ENCODE peak calls at places on chromosomes 13 and 19, in four cellular contexts. One of them, this sample, is unnamed. For H3K36me3, the result is how much of the 10 kb centered on the place peaks cover.

GRCh38 chr19:34430738-34431625 is 2.8 kb downstream of the UBA2 start:
- DNase-seq in thoracic aorta: no peak
- DNase-seq in cardiac muscle cell: peak
- DNase-seq in left lung: no peak
- DNase-seq in this sample: no peak

GRCh38 chr19:53507523-53508442 is 30.2 kb upstream of the ZNF331 start:
- DNase-seq in thoracic aorta: no peak
- DNase-seq in cardiac muscle cell: no peak
- DNase-seq in left lung: no peak
- DNase-seq in this sample: no peak

GRCh38 chr19:33332248-33332647 is 29.9 kb upstream of the CEBPA start:
- DNase-seq in cardiac muscle cell: no peak
- DNase-seq in left lung: peak
- DNase-seq in thoracic aorta: no peak
- DNase-seq in this sample: no peak

GRCh38 chr19:55131421-55131820 is 14.0 kb upstream of the PPP1R12C start:
- DNase-seq in thoracic aorta: no peak
- DNase-seq in cardiac muscle cell: no peak
- DNase-seq in left lung: no peak
- DNase-seq in this sample: no peak

GRCh38 chr13:109874921-109875454 is 88.6 kb upstream of the IRS2 start:
- DNase-seq in thoracic aorta: no peak
- DNase-seq in left lung: no peak
- DNase-seq in cardiac muscle cell: peak
- DNase-seq in this sample: no peak

GRCh38 chr13:41017153-41017552 is 2.0 kb downstream of the ELF1 start:
- DNase-seq in thoracic aorta: no peak
- DNase-seq in left lung: no peak
- DNase-seq in cardiac muscle cell: no peak
- DNase-seq in this sample: no peak

GRCh38 chr13:111204438-111205177 is 89.5 kb downstream of the ARHGEF7 start:
- DNase-seq in cardiac muscle cell: peak
- DNase-seq in thoracic aorta: peak
- DNase-seq in left lung: no peak
- DNase-seq in this sample: peak

GRCh38 chr13:33016414-33017409 is at the start of gene KL:
- DNase-seq in left lung: peak
- DNase-seq in cardiac muscle cell: peak
- DNase-seq in thoracic aorta: no peak
- DNase-seq in this sample: peak

GRCh38 chr13:42696191-42696590 is 85.2 kb upstream of the FAM216B start:
- DNase-seq in left lung: no peak
- DNase-seq in cardiac muscle cell: peak
- DNase-seq in thoracic aorta: no peak
- DNase-seq in this sample: no peak

GRCh38 chr19:3136684-3137055 is 837 bp downstream of the GNA15 start:
- DNase-seq in left lung: no peak
- DNase-seq in thoracic aorta: no peak
- DNase-seq in cardiac muscle cell: no peak
- DNase-seq in this sample: no peak

GRCh38 chr13:79612604-79613003 is 131.6 kb downstream of the NDFIP2 start:
- DNase-seq in cardiac muscle cell: no peak
- DNase-seq in thoracic aorta: no peak
- DNase-seq in left lung: no peak
- DNase-seq in this sample: no peak

GRCh38 chr13:94195715-94196114 is 283.8 kb downstream of the DCT start:
- DNase-seq in left lung: no peak
- DNase-seq in cardiac muscle cell: peak
- DNase-seq in thoracic aorta: no peak
- DNase-seq in this sample: no peak

GRCh38 chr13:36211567-36211966 is 2.8 kb downstream of the SOHLH2 start:
- DNase-seq in cardiac muscle cell: no peak
- DNase-seq in left lung: no peak
- DNase-seq in thoracic aorta: no peak
- DNase-seq in this sample: no peak

GRCh38 chr13:30464496-30465351 is 1.0 kb downstream of the HMGB1 start:
- DNase-seq in left lung: peak
- DNase-seq in cardiac muscle cell: peak
- DNase-seq in thoracic aorta: peak
- DNase-seq in this sample: peak

GRCh38 chr13:78383899-78384298 is 219.5 kb downstream of the POU4F1 start:
- DNase-seq in left lung: no peak
- DNase-seq in cardiac muscle cell: no peak
- DNase-seq in thoracic aorta: no peak
- DNase-seq in this sample: no peak

GRCh38 chr13:19888799-19889198 is 25.4 kb upstream of the ZMYM5 start:
- DNase-seq in left lung: no peak
- DNase-seq in cardiac muscle cell: peak
- DNase-seq in thoracic aorta: no peak
- DNase-seq in this sample: no peak

GRCh38 chr19:3359850-3360493 is 6.4 kb upstream of the NFIC start:
- DNase-seq in left lung: no peak
- DNase-seq in thoracic aorta: no peak
- DNase-seq in cardiac muscle cell: peak
- DNase-seq in this sample: no peak

GRCh38 chr19:43306097-43306496 is 36.8 kb upstream of the PSG9 start:
- DNase-seq in thoracic aorta: no peak
- DNase-seq in cardiac muscle cell: no peak
- DNase-seq in left lung: no peak
- DNase-seq in this sample: no peak

GRCh38 chr13:37289212-37289935 is 183.9 kb upstream of the CSNK1A1L start:
- DNase-seq in cardiac muscle cell: peak
- DNase-seq in thoracic aorta: no peak
- DNase-seq in left lung: no peak
- DNase-seq in this sample: no peak

GRCh38 chr13:25973576-25973975 is 78.2 kb downstream of the SHISA2 start:
- DNase-seq in cardiac muscle cell: no peak
- DNase-seq in left lung: no peak
- DNase-seq in thoracic aorta: no peak
- DNase-seq in this sample: no peak

GRCh38 chr13:21137696-21138095 is 38.7 kb downstream of the SKA3 start:
- DNase-seq in cardiac muscle cell: peak
- DNase-seq in left lung: no peak
- DNase-seq in thoracic aorta: no peak
- DNase-seq in this sample: no peak

GRCh38 chr13:27131202-27131623 is 40.4 kb downstream of the USP12 start:
- DNase-seq in left lung: peak
- DNase-seq in thoracic aorta: no peak
- DNase-seq in cardiac muscle cell: peak
- DNase-seq in this sample: no peak

GRCh38 chr13:25966086-25966485 is 85.7 kb downstream of the SHISA2 start:
- DNase-seq in thoracic aorta: no peak
- DNase-seq in cardiac muscle cell: peak
- DNase-seq in left lung: no peak
- DNase-seq in this sample: no peak

GRCh38 chr13:26708007-26708297 is 52.6 kb downstream of the GPR12 start:
- DNase-seq in left lung: no peak
- DNase-seq in thoracic aorta: no peak
- DNase-seq in cardiac muscle cell: no peak
- DNase-seq in this sample: no peak

GRCh38 chr19:32686847-32687450 is 4.7 kb upstream of the NUDT19 start:
- DNase-seq in left lung: no peak
- DNase-seq in cardiac muscle cell: no peak
- DNase-seq in thoracic aorta: no peak
- DNase-seq in this sample: no peak

GRCh38 chr19:42254850-42255765 is at the start of gene ERF:
- DNase-seq in cardiac muscle cell: peak
- DNase-seq in left lung: peak
- DNase-seq in thoracic aorta: peak
- DNase-seq in this sample: peak

GRCh38 chr19:342801-343421 is 1.7 kb downstream of the MIER2 start:
- DNase-seq in cardiac muscle cell: peak
- DNase-seq in thoracic aorta: no peak
- DNase-seq in left lung: peak
- DNase-seq in this sample: peak

GRCh38 chr13:42832341-42833153 is 51.2 kb downstream of the FAM216B start:
- DNase-seq in left lung: peak
- DNase-seq in cardiac muscle cell: peak
- DNase-seq in thoracic aorta: no peak
- DNase-seq in this sample: no peak

GRCh38 chr13:95115525-95115924 is 185.7 kb downstream of the ABCC4 start:
- DNase-seq in cardiac muscle cell: no peak
- DNase-seq in thoracic aorta: no peak
- DNase-seq in left lung: peak
- DNase-seq in this sample: no peak

GRCh38 chr13:30119476-30119875 is 187.9 kb downstream of the KATNAL1 start:
- DNase-seq in cardiac muscle cell: peak
- DNase-seq in left lung: no peak
- DNase-seq in thoracic aorta: no peak
- DNase-seq in this sample: no peak

GRCh38 chr19:50889638-50890037 is 16.4 kb downstream of the KLK2 start:
- DNase-seq in cardiac muscle cell: no peak
- DNase-seq in thoracic aorta: no peak
- DNase-seq in left lung: no peak
- DNase-seq in this sample: no peak

GRCh38 chr13:20775961-20776360 is 2.2 kb upstream of the EEF1AKMT1 start:
- DNase-seq in thoracic aorta: no peak
- DNase-seq in left lung: no peak
- DNase-seq in cardiac muscle cell: no peak
- DNase-seq in this sample: no peak

GRCh38 chr13:27960362-27961226 is 8.5 kb downstream of the CDX2 start:
- DNase-seq in thoracic aorta: no peak
- DNase-seq in cardiac muscle cell: peak
- DNase-seq in left lung: no peak
- DNase-seq in this sample: peak

GRCh38 chr19:53707278-53707677 is 75.5 kb downstream of the DPRX start:
- DNase-seq in thoracic aorta: no peak
- DNase-seq in left lung: no peak
- DNase-seq in cardiac muscle cell: no peak
- DNase-seq in this sample: no peak

GRCh38 chr19:15696654-15697194 is 23.8 kb downstream of the CYP4F12 start:
- DNase-seq in thoracic aorta: no peak
- DNase-seq in left lung: no peak
- DNase-seq in cardiac muscle cell: no peak
- DNase-seq in this sample: no peak

DNA sequence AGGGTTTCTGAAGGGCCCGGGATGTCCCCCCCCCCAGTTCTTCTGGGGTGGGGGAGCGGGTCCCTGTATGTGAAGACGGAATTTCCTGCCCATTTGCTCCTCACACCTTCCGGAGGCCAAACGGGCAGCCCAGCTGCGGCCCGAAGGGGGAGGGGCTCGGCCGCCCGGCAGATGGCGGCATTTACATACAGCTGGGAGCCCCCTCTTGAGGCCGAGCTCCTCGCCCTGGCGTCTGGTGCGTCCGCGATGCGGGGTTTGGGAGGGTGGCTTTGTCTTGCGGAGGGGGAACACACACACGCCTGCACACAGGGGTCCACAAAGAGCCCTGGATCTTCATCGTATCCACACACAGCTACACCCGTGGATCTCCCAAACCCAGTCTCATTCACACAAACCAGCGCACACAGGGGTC is 891 bp upstream of the DLL3 start:
- DNase-seq in cardiac muscle cell: peak
- DNase-seq in thoracic aorta: no peak
- DNase-seq in left lung: no peak
- DNase-seq in this sample: no peak
- TF ChIP-seq CTCF in cardiac muscle cell: peak
- TF ChIP-seq CTCF in thoracic aorta: no peak
- TF ChIP-seq CTCF in left lung: no peak
- TF ChIP-seq CTCF in this sample: peak

DNA sequence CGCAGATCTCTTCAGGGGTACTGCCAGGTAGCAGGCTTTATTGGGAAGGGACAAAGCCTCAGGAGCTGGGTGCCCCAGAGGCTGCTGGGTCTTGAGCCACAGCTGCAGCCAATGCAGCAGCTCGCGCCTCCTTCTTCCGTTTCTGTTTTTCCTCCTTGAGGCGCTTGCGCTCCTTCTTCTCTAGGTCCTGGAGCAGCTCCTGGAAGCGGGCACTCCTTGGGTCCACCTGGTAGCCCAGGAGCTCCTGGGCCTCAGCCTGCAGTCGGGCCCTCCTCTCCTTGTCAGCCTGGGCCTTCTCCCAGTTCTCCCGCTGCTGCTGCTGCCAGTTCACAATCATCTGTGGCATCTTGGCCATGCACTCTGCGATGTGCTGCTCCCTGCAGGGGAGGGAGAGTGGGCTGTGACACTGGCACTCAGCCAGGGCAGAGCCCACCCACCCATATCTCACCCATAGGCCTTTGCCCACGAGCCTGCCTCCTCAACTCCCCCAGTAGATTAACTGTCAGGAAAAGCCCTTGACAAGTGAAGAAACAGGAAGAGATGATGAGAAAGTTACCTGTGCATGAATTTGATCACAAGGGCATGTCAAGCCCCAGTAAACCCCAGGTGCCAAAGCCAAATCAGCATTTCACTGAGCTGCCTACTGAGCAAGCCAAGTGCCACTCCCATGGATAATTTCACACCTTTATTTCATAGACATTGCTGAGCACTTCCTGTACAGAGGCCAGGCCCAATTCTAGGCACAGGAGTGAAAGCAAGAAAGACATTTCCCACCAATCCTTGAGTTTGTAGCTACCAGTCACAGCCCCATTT is 2.7 kb downstream of the GADD45GIP1 start:
- DNase-seq in cardiac muscle cell: no peak
- DNase-seq in left lung: no peak
- DNase-seq in thoracic aorta: no peak
- DNase-seq in this sample: no peak
- H3K36me3 ChIP-seq in cardiac muscle cell: under half
- H3K36me3 ChIP-seq in left lung: under half
- H3K36me3 ChIP-seq in thoracic aorta: under half
- H3K36me3 ChIP-seq in this sample: half or more

GRCh38 chr13:66689037-66689619 is 541.0 kb downstream of the PCDH9 start:
- DNase-seq in cardiac muscle cell: peak
- DNase-seq in thoracic aorta: no peak
- DNase-seq in left lung: no peak
- DNase-seq in this sample: no peak
- TF ChIP-seq CTCF in cardiac muscle cell: peak
- TF ChIP-seq CTCF in thoracic aorta: no peak
- TF ChIP-seq CTCF in left lung: no peak
- TF ChIP-seq CTCF in this sample: no peak

GRCh38 chr19:7442423-7442822 is 46.4 kb downstream of the PEX11G start:
- DNase-seq in left lung: no peak
- DNase-seq in cardiac muscle cell: peak
- DNase-seq in thoracic aorta: no peak
- DNase-seq in this sample: peak
- H3K36me3 ChIP-seq in left lung: under half
- H3K36me3 ChIP-seq in cardiac muscle cell: under half
- H3K36me3 ChIP-seq in thoracic aorta: half or more
- H3K36me3 ChIP-seq in this sample: half or more

DNA sequence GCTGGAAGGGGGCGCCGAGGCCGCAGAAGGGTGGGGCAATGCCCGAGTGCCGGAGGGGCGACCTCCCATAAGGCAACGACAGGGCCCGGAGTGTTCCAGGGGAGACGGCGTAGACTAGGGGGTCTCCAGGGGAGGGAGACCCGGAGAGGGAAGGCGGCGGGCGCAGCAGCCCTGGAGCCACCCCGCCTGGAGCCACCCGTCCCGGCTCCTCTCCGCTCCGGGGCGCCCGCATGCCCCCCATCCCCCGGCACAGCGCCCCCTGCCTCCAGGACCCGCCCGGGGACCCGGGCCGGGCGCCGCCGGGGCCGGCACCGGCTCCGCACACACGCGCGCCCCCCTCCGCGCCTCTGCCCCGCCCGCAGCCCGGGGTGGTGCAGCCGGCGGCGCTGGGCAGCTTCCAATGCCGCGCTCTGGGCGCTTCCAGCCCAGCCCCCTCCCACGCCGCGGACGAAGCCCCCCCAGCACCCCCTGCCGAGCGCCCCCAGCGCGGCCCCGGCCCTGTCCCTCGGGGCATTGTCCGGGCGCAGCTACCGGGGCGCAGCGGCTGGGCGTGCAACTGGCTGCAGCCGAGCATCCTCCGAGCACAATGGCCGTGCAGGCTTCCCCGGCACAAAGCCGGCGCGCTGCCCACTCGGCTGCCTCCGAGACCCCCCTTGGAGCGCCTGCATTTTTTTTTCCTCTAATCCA is 519 bp downstream of the PTPRS start:
- DNase-seq in cardiac muscle cell: peak
- DNase-seq in thoracic aorta: no peak
- DNase-seq in left lung: no peak
- DNase-seq in this sample: no peak
- TF ChIP-seq CTCF in cardiac muscle cell: no peak
- TF ChIP-seq CTCF in thoracic aorta: no peak
- TF ChIP-seq CTCF in left lung: no peak
- TF ChIP-seq CTCF in this sample: peak